ENCODE peak calls at places on chromosomes 6 and 20, in ten cellular contexts. L is CD8-positive, alpha-beta T cell; E is colonic mucosa; W is heart left ventricle; T is IMR-90; X is H1; G is A549; B is endothelial cell of umbilical vein; U is Peyer's patch; Q is stomach. V is an unnamed sample. For H3K4me1, the result is how much of the 10 kb centered on the place peaks cover.

GRCh38 chr6:158229823-158230222 is 61.7 kb downstream of the GTF2H5 start:
- DNase-seq in W (no peak), T (no peak), G (no peak), X (no peak), L (no peak), E (no peak), U (no peak), B (no peak), Q (no peak), V (no peak)

GRCh38 chr20:44395183-44395962 is 39.9 kb downstream of the HNF4A start:
- DNase-seq in W (no peak), G (no peak), E (no peak), Q (no peak), U (peak), T (no peak), X (no peak), L (no peak), B (no peak), V (no peak)

GRCh38 chr20:36802326-36803223 is 29.0 kb upstream of the DSN1 start:
- DNase-seq in B (no peak), L (no peak), X (no peak), T (peak), W (no peak), E (no peak), Q (no peak), G (no peak), U (no peak), V (no peak)

GRCh38 chr6:150694889-150695288 is 95.2 kb downstream of the PLEKHG1 start:
- DNase-seq in U (no peak), G (no peak), B (peak), L (no peak), T (no peak), E (no peak), X (no peak), W (no peak), Q (no peak), V (no peak)

GRCh38 chr20:37567671-37568588 is 40.3 kb upstream of the BLCAP start:
- DNase-seq in X (peak), G (no peak), T (no peak), W (no peak), L (no peak), U (peak), Q (no peak), E (no peak), B (peak), V (no peak)

GRCh38 chr6:96468681-96469224 is 52.9 kb upstream of the UFL1 start:
- DNase-seq in Q (no peak), T (no peak), B (no peak), W (no peak), X (no peak), G (no peak), E (no peak), L (no peak), U (no peak), V (no peak)

GRCh38 chr6:41072836-41073202 is at the start of gene NFYA:
- DNase-seq in G (no peak), L (peak), T (peak), Q (peak), X (peak), B (peak), W (peak), E (no peak), U (peak), V (peak)

GRCh38 chr20:34473262-34473883 is 42.8 kb upstream of the DYNLRB1 start:
- DNase-seq in L (peak), T (peak), W (peak), E (peak), B (peak), Q (no peak), U (peak), G (peak), X (peak), V (no peak)

GRCh38 chr20:24211972-24212371 is 223.4 kb upstream of the GGTLC1 start:
- DNase-seq in U (no peak), B (no peak), W (no peak), T (no peak), X (no peak), Q (no peak), L (no peak), G (no peak), E (no peak), V (no peak)

GRCh38 chr6:77124604-77125003 is 338.7 kb downstream of the HTR1B start:
- DNase-seq in B (no peak), T (peak), G (no peak), W (no peak), X (no peak), Q (no peak), U (no peak), L (no peak), E (no peak), V (no peak)
- TF ChIP-seq CTCF in B (no peak), T (peak), G (no peak), W (no peak), X (no peak), Q (no peak), U (no peak), L (no peak), E (no peak), V (no peak)

GRCh38 chr6:6725834-6726194 is 137.3 kb downstream of the LY86 start:
- DNase-seq in G (no peak), E (no peak), B (no peak), X (no peak), L (no peak), W (no peak), T (no peak), U (no peak), Q (no peak), V (no peak)

GRCh38 chr6:6723316-6723715 is 134.8 kb downstream of the LY86 start:
- DNase-seq in G (no peak), W (no peak), B (peak), U (no peak), Q (no peak), T (no peak), X (no peak), L (no peak), E (no peak), V (no peak)

GRCh38 chr6:6725120-6725833 is 136.8 kb downstream of the LY86 start:
- DNase-seq in T (no peak), Q (no peak), W (no peak), B (no peak), X (peak), G (no peak), L (no peak), U (no peak), E (no peak), V (no peak)

GRCh38 chr6:6723792-6724318 is 135.3 kb downstream of the LY86 start:
- DNase-seq in L (no peak), Q (no peak), G (no peak), X (no peak), T (no peak), W (no peak), U (no peak), E (peak), B (no peak), V (no peak)

DNA sequence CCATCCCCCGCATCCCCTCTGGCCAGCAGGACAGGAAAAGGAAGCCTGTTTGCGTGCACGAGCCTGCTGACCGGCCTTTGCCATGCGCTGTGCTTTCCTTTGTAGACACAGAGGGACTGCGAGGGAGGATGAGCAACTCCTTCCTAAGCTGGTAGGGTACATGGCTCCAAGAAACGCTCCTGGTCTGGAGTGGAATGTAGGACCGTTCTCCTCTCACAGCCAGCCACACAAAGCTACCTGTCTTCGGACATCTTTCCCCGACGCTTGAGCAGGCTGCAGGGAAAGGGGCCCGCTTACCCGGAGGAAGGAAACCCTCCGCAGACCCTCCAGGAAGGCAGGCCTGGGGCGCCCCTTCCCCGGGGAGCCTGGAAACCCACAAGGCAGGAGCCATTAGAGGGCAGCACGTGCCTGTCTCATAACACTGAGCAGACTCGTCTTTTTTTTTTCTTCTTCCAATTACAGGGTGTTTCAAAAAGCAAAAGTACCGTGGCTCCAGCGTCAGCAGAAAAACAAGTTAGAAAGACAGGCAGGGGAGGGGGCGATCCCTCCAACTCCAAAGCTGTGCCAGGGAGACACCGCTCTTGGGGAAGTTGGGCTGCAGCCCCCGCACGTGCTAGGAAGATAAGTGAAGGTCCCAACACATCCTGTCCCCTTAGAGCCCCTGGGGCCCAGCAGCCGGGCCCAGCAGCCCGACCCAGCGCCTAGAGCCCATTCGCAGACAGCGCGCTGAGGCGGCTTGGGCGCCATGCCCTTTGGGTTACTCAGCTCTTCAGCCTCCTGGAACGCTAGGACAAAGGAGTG is 136.0 kb downstream of the LY86 start:
- DNase-seq in U (peak), G (peak), L (peak), X (peak), E (peak), B (peak), T (peak), W (peak), Q (peak), V (no peak)
- H3K4me3 ChIP-seq in U (peak), G (peak), L (peak), X (peak), E (peak), B (peak), T (peak), W (peak), Q (peak), V (peak)

DNA sequence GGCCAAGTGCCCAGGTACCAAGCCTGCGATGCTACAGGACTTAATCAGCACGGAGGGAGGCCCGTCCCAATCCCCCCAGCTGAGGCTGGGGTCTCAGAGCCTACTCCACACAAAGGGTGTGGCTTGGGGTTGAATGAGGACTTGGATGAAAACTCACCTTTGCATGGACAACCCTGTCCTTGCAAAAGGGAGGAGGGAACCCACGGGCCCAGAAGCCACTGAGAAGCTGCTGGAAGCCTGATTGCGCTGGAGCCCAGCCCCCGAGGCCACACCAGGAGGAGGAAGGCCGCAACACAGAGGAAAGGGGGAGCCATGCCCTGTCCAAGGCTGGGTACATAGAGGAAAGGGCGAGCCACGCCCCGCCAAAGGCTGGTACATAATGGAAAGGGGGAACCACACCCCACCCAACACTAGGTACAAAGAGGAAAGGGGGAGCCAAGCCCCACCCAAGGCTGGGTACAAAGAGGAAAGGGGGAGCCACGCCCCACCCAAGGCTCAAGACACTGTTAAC is 158.8 kb downstream of the DLL1 start:
- DNase-seq in W (no peak), G (no peak), X (peak), B (no peak), Q (peak), E (no peak), T (no peak), L (no peak), U (peak), V (no peak)
- H3K4me1 ChIP-seq in W (under half), G (under half), X (under half), B (under half), Q (under half), E (under half), T (under half), L (under half), U (under half), V (under half)

DNA sequence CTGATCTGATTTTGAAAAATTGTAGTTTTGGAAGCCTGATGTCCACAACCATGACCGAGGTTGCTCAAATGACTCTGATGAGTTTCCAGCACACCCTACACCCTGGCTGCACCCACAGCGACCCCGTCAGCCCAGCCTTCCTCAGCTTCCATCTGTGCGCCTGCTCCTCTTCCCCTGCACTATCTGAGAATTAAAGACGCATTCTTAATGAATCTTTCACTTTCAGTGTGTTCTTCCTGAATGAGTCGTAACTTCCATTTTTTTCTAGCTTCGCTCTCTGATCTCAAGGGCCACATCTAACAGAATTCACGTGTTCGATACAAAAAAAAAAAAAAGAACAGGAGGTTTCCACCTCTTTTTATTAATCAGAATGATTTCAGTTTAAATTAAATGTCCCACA is 21.3 kb upstream of the RREB1 start:
- DNase-seq in U (peak), W (no peak), G (no peak), L (peak), B (peak), Q (peak), E (peak), T (peak), X (no peak), V (no peak)
- TF ChIP-seq CTCF in U (no peak), W (no peak), G (no peak), L (no peak), B (no peak), Q (no peak), E (no peak), T (no peak), X (no peak), V (no peak)

DNA sequence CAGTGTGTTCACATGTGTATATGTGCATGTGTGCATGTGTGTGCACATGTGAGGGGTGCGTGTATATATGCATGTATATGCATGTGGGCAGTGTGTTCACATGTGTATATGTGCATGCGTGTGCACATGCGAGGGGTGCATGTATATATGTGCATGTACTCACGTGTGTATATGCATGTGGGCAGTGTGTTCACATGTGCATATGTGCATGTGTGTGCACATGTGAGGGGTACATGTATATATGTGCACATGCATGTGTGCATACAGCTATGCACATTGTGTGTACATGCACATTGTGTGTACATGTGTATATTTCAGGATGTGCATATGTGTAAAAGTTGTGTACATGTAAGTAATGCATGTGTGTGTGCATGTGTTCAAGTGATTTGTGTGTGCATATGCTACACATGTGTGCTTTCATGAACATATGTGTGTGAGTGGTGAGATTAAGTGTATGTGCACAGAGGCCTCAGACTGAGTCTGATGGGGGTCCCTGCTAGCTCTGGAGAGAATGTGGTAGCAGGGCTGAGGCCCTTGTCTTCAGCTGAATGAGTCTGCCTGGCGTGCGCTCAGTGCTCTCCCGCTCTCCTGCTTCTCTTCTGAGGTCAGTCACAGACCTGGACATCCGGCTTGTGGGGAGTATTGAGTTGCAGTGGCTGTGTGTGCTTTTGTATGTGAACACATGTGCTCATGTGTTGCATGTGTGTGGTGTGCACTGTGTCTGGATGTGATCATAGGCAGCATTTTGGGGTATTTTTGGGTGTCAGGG is 19.9 kb upstream of the MYT1 start:
- DNase-seq in X (peak), B (no peak), E (no peak), L (no peak), T (no peak), G (no peak), U (no peak), W (no peak), Q (no peak), V (no peak)
- H3K4me3 ChIP-seq in X (no peak), B (no peak), E (no peak), L (no peak), T (no peak), G (no peak), U (no peak), W (no peak), Q (no peak), V (no peak)

DNA sequence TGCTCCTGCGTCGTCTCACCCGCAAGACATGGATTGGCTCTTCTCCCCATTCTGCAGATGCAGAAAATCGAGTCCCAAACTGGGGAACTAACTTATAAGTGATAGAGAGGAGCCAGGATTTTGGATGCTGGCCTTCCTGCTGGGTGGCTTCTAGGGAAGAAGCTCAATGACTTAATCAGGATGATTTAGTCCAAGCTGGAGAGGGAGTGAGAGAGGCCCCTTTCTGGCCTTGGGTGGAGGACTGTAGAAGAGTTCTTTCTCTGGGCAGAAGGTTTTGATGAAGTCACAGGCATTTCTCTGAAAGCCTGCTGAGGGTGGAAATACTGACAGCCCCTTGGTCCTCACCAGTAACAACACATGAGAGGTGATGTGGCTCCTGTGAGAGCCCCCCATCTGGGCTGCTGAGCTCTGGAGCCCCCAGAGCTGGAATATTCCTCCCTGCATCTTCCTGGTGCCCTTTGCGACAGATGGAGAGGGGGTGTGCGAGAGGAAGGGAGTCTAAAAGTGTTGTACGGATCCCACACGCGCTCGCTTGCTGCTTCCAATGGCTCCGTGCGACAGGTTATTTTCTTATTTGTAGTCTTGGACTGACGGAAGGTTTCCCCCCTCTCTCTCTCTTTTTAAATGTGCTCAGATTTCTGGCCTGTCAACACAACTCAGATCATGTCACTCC is 3.4 kb downstream of the SIRPA start:
- DNase-seq in T (no peak), X (no peak), B (no peak), U (no peak), L (no peak), E (no peak), Q (no peak), W (no peak), G (no peak), V (no peak)
- H3K4me1 ChIP-seq in T (under half), X (under half), B (under half), U (under half), L (under half), E (under half), Q (under half), W (half or more), G (under half), V (half or more)

GRCh38 chr6:99219788-99220187 is 129.7 kb downstream of the FAXC start:
- DNase-seq in T (no peak), E (no peak), L (no peak), B (no peak), W (no peak), G (no peak), U (no peak), X (peak), Q (peak), V (no peak)
- TF ChIP-seq CTCF in T (no peak), E (no peak), L (no peak), B (no peak), W (no peak), G (no peak), U (no peak), X (peak), Q (peak), V (no peak)

GRCh38 chr6:36734486-36735060 is 36.9 kb downstream of the RAB44 start:
- DNase-seq in W (peak), Q (no peak), U (no peak), G (no peak), T (no peak), L (no peak), B (no peak), X (no peak), E (no peak), V (no peak)
- H3K4me3 ChIP-seq in W (peak), Q (no peak), U (no peak), G (no peak), T (no peak), L (peak), B (no peak), X (no peak), E (no peak), V (peak)

GRCh38 chr6:121594053-121594452 is 158.6 kb downstream of the GJA1 start:
- DNase-seq in X (no peak), W (no peak), L (no peak), T (no peak), B (no peak), G (no peak), Q (no peak), U (no peak), E (no peak), V (no peak)
- H3K4me1 ChIP-seq in X (under half), W (under half), L (under half), T (under half), B (under half), G (under half), Q (under half), U (under half), E (under half), V (under half)